ENCODE peak calls at places on chromosome 7, in six cellular contexts. U is K562, Q is GM12891, L is HepG2, R is H1, P is GM12878. I is an unnamed sample.

GRCh38 chr7:4169505-4169904 is 512.6 kb upstream of the FOXK1 start:
- DNase-seq in U (no peak), Q (no peak), L (no peak), R (no peak), P (no peak), I (no peak)

GRCh38 chr7:123682690-123683089 is 27.0 kb downstream of the LMOD2 start:
- DNase-seq in U (peak), Q (no peak), L (peak), R (no peak), P (no peak), I (no peak)

GRCh38 chr7:157411580-157411979 is 74.8 kb downstream of the DNAJB6 start:
- DNase-seq in U (peak), Q (no peak), L (no peak), R (no peak), P (no peak), I (no peak)

GRCh38 chr7:6536899-6537298 is 14.4 kb downstream of the GRID2IP start:
- DNase-seq in U (no peak), Q (no peak), L (no peak), R (peak), P (no peak), I (no peak)

GRCh38 chr7:101164071-101164840 is 1.1 kb downstream of the VGF start:
- DNase-seq in U (no peak), Q (no peak), L (no peak), R (peak), P (no peak), I (no peak)

GRCh38 chr7:67359900-67360299 is 363.3 kb downstream of the TYW1 start:
- DNase-seq in U (no peak), Q (no peak), L (no peak), R (no peak), P (no peak), I (no peak)

GRCh38 chr7:47581821-47582747 is at the start of gene TNS3:
- DNase-seq in U (no peak), Q (no peak), L (no peak), R (peak), P (no peak), I (no peak)

GRCh38 chr7:36308031-36308430 is 81.6 kb upstream of the ANLN start:
- DNase-seq in U (no peak), Q (no peak), L (no peak), R (peak), P (no peak), I (no peak)

GRCh38 chr7:127650842-127651555 is 995 bp upstream of the SND1 start:
- DNase-seq in U (no peak), Q (no peak), L (no peak), R (no peak), P (no peak), I (peak)

DNA sequence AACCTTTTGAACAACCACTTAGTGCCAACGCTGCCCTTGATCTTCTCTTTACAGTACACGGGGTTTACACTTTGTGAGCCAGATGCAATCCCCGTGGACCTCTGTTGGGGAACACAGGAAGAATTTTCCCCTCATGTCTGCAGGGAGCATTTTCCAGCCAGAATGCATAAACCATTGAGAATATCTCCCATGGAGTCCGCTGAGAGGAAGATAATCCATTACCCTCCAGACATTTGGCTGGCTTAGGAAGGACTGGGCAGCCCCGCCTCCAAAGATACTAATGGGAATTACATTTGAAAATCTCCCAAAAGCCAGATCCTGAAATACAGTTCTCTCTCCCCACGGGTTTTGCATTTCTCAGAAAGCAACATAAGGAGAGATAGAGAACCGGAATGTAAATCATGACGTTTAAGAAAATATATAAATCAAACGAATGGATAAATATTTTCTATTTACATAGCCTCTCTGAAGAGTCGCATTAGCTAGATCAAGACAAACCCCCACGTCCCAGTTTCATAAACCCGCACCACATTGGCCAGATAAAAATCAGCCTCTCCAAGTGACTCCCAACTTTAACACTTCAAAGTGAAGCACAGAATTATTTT is 53.5 kb downstream of the TRIL start:
- DNase-seq in U (no peak), Q (no peak), L (no peak), R (no peak), P (no peak), I (no peak)
- TF ChIP-seq TAF1 in U (no peak), Q (no peak), L (no peak), R (no peak), P (no peak), I (no peak)

DNA sequence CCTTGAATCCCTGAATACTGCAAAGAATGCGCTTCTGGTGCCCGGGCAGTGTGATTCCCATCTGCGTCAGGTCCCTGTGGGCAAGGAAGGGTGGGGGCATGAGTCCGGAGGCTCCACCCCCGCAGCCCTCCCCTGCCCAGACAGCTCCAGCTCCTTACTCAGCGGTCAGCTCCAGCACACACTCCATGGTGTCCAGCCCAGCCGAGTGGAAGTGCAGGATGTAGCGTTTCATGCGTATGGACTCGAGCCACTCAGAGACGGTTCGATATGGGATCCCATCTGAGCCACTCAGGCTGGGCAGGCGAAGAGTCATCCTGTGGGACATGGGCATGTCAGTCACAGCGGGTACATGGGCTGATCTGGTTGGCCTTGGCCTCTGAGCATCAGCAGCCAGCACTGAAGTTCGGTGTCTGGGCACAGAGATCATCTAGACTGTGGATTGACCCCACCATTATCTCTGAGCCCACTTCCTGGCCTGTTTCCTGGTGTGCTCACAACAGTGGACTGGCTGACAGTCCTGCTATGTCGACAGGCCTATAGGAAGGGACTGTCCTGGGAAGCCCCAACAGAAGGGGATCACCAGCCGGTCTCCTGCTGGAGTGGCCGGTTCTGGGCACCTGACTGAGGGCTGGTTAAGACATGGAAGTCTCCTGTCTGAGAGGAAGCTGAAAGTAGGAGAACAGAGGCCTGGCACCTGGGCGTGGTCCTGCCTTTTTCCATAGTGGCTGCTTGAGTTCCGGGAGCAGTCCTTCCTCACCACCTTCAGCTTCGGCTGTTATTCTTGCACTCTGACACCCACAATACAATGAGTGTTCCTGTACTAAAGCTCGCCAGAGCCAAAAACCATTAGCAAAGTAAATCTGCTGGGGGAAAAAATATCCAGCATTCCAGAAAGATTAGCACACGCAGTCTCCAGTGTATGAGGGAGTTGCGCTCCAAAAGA is 10.6 kb downstream of the ZYX start:
- DNase-seq in U (peak), Q (no peak), L (no peak), R (no peak), P (no peak), I (no peak)
- TF ChIP-seq POLR2A in U (peak), Q (no peak), L (no peak), R (no peak), P (no peak), I (peak)

GRCh38 chr7:142798451-142799438 is 28.0 kb downstream of the PRSS2 start:
- DNase-seq in U (no peak), Q (no peak), L (no peak), R (peak), P (no peak), I (no peak)
- TF ChIP-seq TAF1 in U (no peak), Q (no peak), L (no peak), R (no peak), P (no peak), I (no peak)

GRCh38 chr7:76397409-76398183 is 11.9 kb downstream of the SSC4D start:
- DNase-seq in U (peak), Q (peak), L (no peak), R (peak), P (peak), I (peak)
- TF ChIP-seq POLR2A in U (peak), Q (no peak), L (no peak), R (no peak), P (peak), I (peak)

I was measured in GM12892.